ENCODE peak calls at places on chromosomes 4 and X, in eight cellular contexts. F is neural progenitor cell, C is uterus, X is esophagus muscularis mucosa, A is cardiac fibroblast, V is ovary, I is retinal pigment epithelial cell, D is fibroblast of pulmonary artery. W is an unnamed sample.

GRCh38 chrX:139889760-139890159 is 43.1 kb downstream of the ATP11C start:
- DNase-seq in X (no peak), A (peak), C (no peak), F (no peak), V (no peak), I (no peak), D (peak), W (peak)

GRCh38 chr4:1784789-1785591 is 8.1 kb upstream of the FGFR3 start:
- DNase-seq in D (no peak), V (no peak), A (peak), C (no peak), F (no peak), I (no peak), X (no peak), W (no peak)

GRCh38 chrX:150897371-150898319 is 823 bp downstream of the CD99L2 start:
- DNase-seq in F (peak), D (peak), V (no peak), C (peak), X (no peak), A (peak), I (peak), W (no peak)

GRCh38 chr4:37516057-37516775 is 170.0 kb downstream of the RELL1 start:
- DNase-seq in D (no peak), C (no peak), F (no peak), V (no peak), I (no peak), X (no peak), A (no peak), W (no peak)

GRCh38 chrX:97876697-97877407 is 993.1 kb downstream of the RPA4 start:
- DNase-seq in F (no peak), X (no peak), C (no peak), A (no peak), I (no peak), V (no peak), D (no peak), W (no peak)

GRCh38 chr4:7195546-7196282 is 3.4 kb downstream of the SORCS2 start:
- DNase-seq in X (no peak), F (no peak), D (no peak), V (peak), A (peak), C (no peak), I (no peak), W (no peak)

GRCh38 chr4:152747444-152747843 is 32.1 kb downstream of the TIGD4 start:
- DNase-seq in A (no peak), V (no peak), C (no peak), F (no peak), X (no peak), D (no peak), I (no peak), W (no peak)

GRCh38 chr4:16245241-16245640 is 19.0 kb upstream of the TAPT1 start:
- DNase-seq in D (no peak), X (no peak), C (no peak), I (no peak), F (no peak), A (no peak), V (no peak), W (no peak)

GRCh38 chrX:83658731-83659130 is 150.6 kb downstream of the POU3F4 start:
- DNase-seq in X (no peak), A (no peak), V (no peak), F (no peak), C (no peak), I (no peak), D (no peak), W (no peak)

GRCh38 chr4:156885374-156885773 is 86.2 kb downstream of the PDGFC start:
- DNase-seq in C (no peak), D (no peak), A (no peak), I (no peak), V (no peak), F (no peak), X (no peak), W (no peak)

GRCh38 chr4:183436417-183436816 is 8.0 kb upstream of the CDKN2AIP start:
- DNase-seq in I (no peak), C (no peak), F (no peak), A (no peak), X (no peak), V (no peak), D (no peak), W (no peak)

GRCh38 chrX:131987252-131987651 is 35.9 kb upstream of the STK26 start:
- DNase-seq in V (no peak), C (no peak), X (no peak), I (no peak), F (no peak), D (peak), A (no peak), W (no peak)

GRCh38 chr4:94412019-94413017 is 39.4 kb upstream of the PDLIM5 start:
- DNase-seq in I (peak), C (peak), V (no peak), D (peak), A (peak), F (no peak), X (no peak), W (peak)

GRCh38 chr4:144174401-144175067 is 34.0 kb upstream of the GYPA start:
- DNase-seq in F (peak), C (no peak), X (no peak), V (no peak), I (no peak), D (peak), A (peak), W (no peak)

GRCh38 chr4:80407246-80407645 is 71.7 kb downstream of the CFAP299 start:
- DNase-seq in X (no peak), D (peak), C (peak), A (peak), I (no peak), F (no peak), V (no peak), W (no peak)

GRCh38 chr4:8607603-8608481 is 15.3 kb downstream of the CPZ start:
- DNase-seq in V (peak), C (no peak), I (no peak), D (no peak), X (no peak), A (peak), F (peak), W (no peak)

GRCh38 chrX:53717205-53717604 is 30.7 kb upstream of the HUWE1 start:
- DNase-seq in C (no peak), X (no peak), A (no peak), D (no peak), V (no peak), I (no peak), F (no peak), W (no peak)

GRCh38 chr4:181684310-181684709 is 558.9 kb upstream of the TENM3 start:
- DNase-seq in I (no peak), A (peak), D (peak), V (no peak), X (no peak), F (no peak), C (no peak), W (no peak)

GRCh38 chr4:143035661-143036060 is 149.1 kb upstream of the USP38 start:
- DNase-seq in F (no peak), D (no peak), I (no peak), C (no peak), A (no peak), X (no peak), V (no peak), W (no peak)

GRCh38 chr4:30525662-30526061 is 194.5 kb upstream of the PCDH7 start:
- DNase-seq in C (no peak), I (no peak), V (no peak), D (no peak), A (no peak), X (no peak), F (no peak), W (no peak)

GRCh38 chr4:75990129-75990528 is 616 bp downstream of the SDAD1 start:
- DNase-seq in A (peak), I (no peak), C (no peak), V (no peak), F (peak), D (peak), X (peak), W (no peak)

GRCh38 chr4:145195167-145195952 is 15.0 kb upstream of the OTUD4 start:
- DNase-seq in D (no peak), V (no peak), A (no peak), F (no peak), X (no peak), I (no peak), C (no peak), W (no peak)

GRCh38 chr4:109298279-109299010 is 4.0 kb downstream of the COL25A1 start:
- DNase-seq in V (no peak), X (no peak), D (peak), I (no peak), F (peak), C (no peak), A (peak), W (no peak)

GRCh38 chr4:105422207-105422920 is 51.5 kb downstream of the PPA2 start:
- DNase-seq in V (no peak), D (no peak), C (no peak), A (no peak), F (no peak), I (no peak), X (no peak), W (no peak)

GRCh38 chr4:158209825-158210807 is at the start of gene TMEM144:
- DNase-seq in F (peak), X (peak), V (peak), A (peak), C (peak), I (peak), D (peak), W (peak)

GRCh38 chr4:24104173-24104572 is 214.3 kb upstream of the PPARGC1A start:
- DNase-seq in F (no peak), C (no peak), D (peak), I (no peak), X (no peak), V (no peak), A (peak), W (no peak)

GRCh38 chrX:1778817-1779216 is 164.0 kb downstream of the ASMT start:
- DNase-seq in X (no peak), I (no peak), V (no peak), F (no peak), D (no peak), A (no peak), C (no peak), W (no peak)

GRCh38 chr4:102169345-102169744 is 175.9 kb downstream of the SLC39A8 start:
- DNase-seq in X (no peak), A (peak), I (no peak), C (no peak), D (peak), F (peak), V (no peak), W (no peak)

GRCh38 chr4:166972071-166972470 is 262.2 kb downstream of the SPOCK3 start:
- DNase-seq in C (no peak), D (peak), V (no peak), F (no peak), X (no peak), I (peak), A (peak), W (no peak)

GRCh38 chr4:142435599-142436235 is 410.4 kb downstream of the INPP4B start:
- DNase-seq in F (peak), A (no peak), I (peak), C (no peak), X (no peak), D (no peak), V (no peak), W (no peak)

GRCh38 chrX:75784689-75785491 is at the start of gene MAGEE2:
- DNase-seq in A (no peak), X (no peak), C (no peak), I (no peak), F (no peak), V (no peak), D (no peak), W (no peak)

GRCh38 chr4:38855466-38855865 is 1.2 kb downstream of the TLR6 start:
- DNase-seq in I (no peak), X (no peak), D (no peak), C (no peak), F (no peak), V (no peak), A (no peak), W (no peak)

GRCh38 chr4:38857354-38858096 is 908 bp upstream of the TLR6 start:
- DNase-seq in C (peak), F (no peak), I (no peak), X (no peak), A (peak), D (peak), V (peak), W (peak)

GRCh38 chr4:38858097-38858420 is 1.4 kb upstream of the TLR6 start:
- DNase-seq in V (no peak), X (no peak), F (no peak), A (no peak), D (no peak), I (no peak), C (no peak), W (no peak)

GRCh38 chr4:38856524-38857337 is at the start of gene TLR6:
- DNase-seq in X (no peak), F (peak), A (peak), C (peak), V (peak), D (peak), I (no peak), W (peak)

DNA sequence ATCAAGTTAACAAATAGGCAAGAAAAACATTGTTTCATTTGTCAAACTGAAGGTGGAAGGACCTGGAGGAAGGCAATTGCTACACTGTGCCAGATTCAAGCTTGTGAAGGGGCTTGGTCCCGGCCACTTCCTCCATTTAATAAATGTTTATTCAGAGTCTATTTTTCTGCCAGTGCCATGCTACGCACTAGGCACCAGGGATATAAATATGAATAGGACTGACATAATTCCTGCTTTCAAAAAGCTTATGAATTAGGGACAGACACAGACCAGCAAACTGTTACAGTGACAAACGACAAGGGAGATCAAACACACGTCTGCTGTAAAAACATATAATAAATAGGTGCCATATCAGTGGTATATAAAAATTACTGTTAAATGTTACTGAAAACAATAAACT is 571 bp downstream of the TLR6 start:
- DNase-seq in X (no peak), V (no peak), D (no peak), A (no peak), I (no peak), F (no peak), C (no peak), W (no peak)
- H3K4me3 ChIP-seq in X (peak), V (peak), D (peak), A (peak), I (no peak), F (no peak), C (no peak), W (peak)

DNA sequence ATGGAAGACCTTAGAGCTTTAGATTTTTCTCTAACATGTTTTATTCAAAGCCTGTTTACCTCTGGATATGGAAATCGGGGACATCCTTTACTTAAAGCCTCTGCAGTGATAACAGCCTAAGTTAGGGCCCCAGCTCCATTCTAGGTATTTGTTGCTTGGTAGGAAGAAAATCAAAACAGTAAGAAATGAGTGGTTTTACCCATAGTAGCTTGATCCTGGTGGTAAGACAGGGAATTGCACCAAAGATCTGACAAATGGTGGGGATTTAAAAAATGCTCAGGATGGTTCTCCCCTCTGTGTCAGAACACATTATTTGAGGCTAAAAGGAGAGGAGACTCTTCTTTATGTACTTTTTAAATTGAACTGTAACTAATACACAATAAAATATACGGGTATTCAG is 52.4 kb downstream of the AFF2 start:
- DNase-seq in C (no peak), A (no peak), V (no peak), D (no peak), F (no peak), X (no peak), I (no peak), W (no peak)
- TF ChIP-seq CTCF in C (no peak), A (peak), V (no peak), D (peak), F (peak), X (no peak), I (peak), W (peak)

GRCh38 chr4:3037957-3038451 is 36.3 kb downstream of the HTT-AS start:
- DNase-seq in V (peak), X (no peak), I (no peak), A (peak), D (peak), F (no peak), C (peak), W (no peak)
- H3K4me3 ChIP-seq in V (peak), X (peak), I (no peak), A (peak), D (peak), F (no peak), C (peak), W (no peak)

GRCh38 chr4:173357939-173358338 is 12.8 kb upstream of the SAP30 start:
- DNase-seq in I (no peak), V (no peak), D (no peak), A (no peak), C (no peak), F (no peak), X (no peak), W (no peak)
- TF ChIP-seq CTCF in I (no peak), V (no peak), D (no peak), A (no peak), C (no peak), F (no peak), X (no peak), W (no peak)

GRCh38 chrX:103608305-103608963 is 671 bp downstream of the TCEAL3 start:
- DNase-seq in X (no peak), F (peak), I (no peak), A (no peak), V (peak), C (no peak), D (no peak), W (no peak)
- H3K4me3 ChIP-seq in X (peak), F (peak), I (peak), A (peak), V (peak), C (peak), D (peak), W (peak)